ENCODE peak calls at places on chromosomes 16 and 17, in six cellular contexts. I is psoas muscle, Q is kidney epithelial cell, G is AG04450, B is thoracic aorta, C is GM12878. J is an unnamed sample.

GRCh38 chr16:70460737-70461261 is 6.4 kb downstream of the FCSK start:
- DNase-seq in I (no peak), Q (no peak), G (no peak), B (no peak), C (no peak), J (no peak)

GRCh38 chr16:51287231-51287630 is 136.2 kb upstream of the SALL1 start:
- DNase-seq in I (no peak), Q (no peak), G (no peak), B (no peak), C (no peak), J (no peak)

GRCh38 chr17:39845052-39845976 is 18.8 kb downstream of the IKZF3 start:
- DNase-seq in I (no peak), Q (no peak), G (no peak), B (no peak), C (no peak), J (no peak)

GRCh38 chr17:79948406-79948917 is 87.2 kb downstream of the TBC1D16 start:
- DNase-seq in I (no peak), Q (no peak), G (no peak), B (no peak), C (no peak), J (no peak)

GRCh38 chr16:6753553-6753952 is 579.1 kb upstream of the RBFOX1 start:
- DNase-seq in I (no peak), Q (no peak), G (no peak), B (no peak), C (no peak), J (no peak)

GRCh38 chr17:1750628-1751027 is 8.0 kb downstream of the SERPINF2 start:
- DNase-seq in I (no peak), Q (no peak), G (no peak), B (no peak), C (no peak), J (no peak)

GRCh38 chr16:84438971-84439696 is 65.3 kb downstream of the MEAK7 start:
- DNase-seq in I (no peak), Q (no peak), G (no peak), B (no peak), C (no peak), J (no peak)

GRCh38 chr16:87880117-87880696 is 10.9 kb upstream of the SLC7A5 start:
- DNase-seq in I (no peak), Q (no peak), G (no peak), B (no peak), C (no peak), J (no peak)

GRCh38 chr17:39239640-39240314 is 14.0 kb upstream of the STAC2 start:
- DNase-seq in I (no peak), Q (no peak), G (no peak), B (no peak), C (no peak), J (no peak)

GRCh38 chr17:49210158-49211029 is at the start of the genes ABI3 and GNGT2:
- DNase-seq in I (peak), Q (no peak), G (no peak), B (no peak), C (peak), J (no peak)

GRCh38 chr17:60102632-60103047 is 23.9 kb upstream of the HEATR6 start:
- DNase-seq in I (no peak), Q (no peak), G (no peak), B (no peak), C (no peak), J (no peak)

GRCh38 chr17:81003711-81004335 is 12.2 kb downstream of the CHMP6 start:
- DNase-seq in I (peak), Q (no peak), G (no peak), B (no peak), C (no peak), J (no peak)

GRCh38 chr16:2482181-2483107 is 7.5 kb downstream of the TBC1D24 start:
- DNase-seq in I (peak), Q (no peak), G (no peak), B (no peak), C (no peak), J (no peak)

GRCh38 chr17:35171834-35172233 is 22.4 kb downstream of the SLC35G3 start:
- DNase-seq in I (no peak), Q (no peak), G (no peak), B (no peak), C (no peak), J (no peak)

GRCh38 chr16:79770244-79771064 is 169.9 kb upstream of the MAF start:
- DNase-seq in I (peak), Q (peak), G (peak), B (peak), C (peak), J (peak)

GRCh38 chr16:54657058-54657708 is 273.5 kb upstream of the IRX5 start:
- DNase-seq in I (no peak), Q (no peak), G (no peak), B (peak), C (no peak), J (peak)

GRCh38 chr17:62187681-62188080 is 122.6 kb upstream of the MED13 start:
- DNase-seq in I (no peak), Q (no peak), G (peak), B (no peak), C (no peak), J (no peak)

GRCh38 chr16:50461400-50461760 is 86.8 kb upstream of the NKD1 start:
- DNase-seq in I (no peak), Q (no peak), G (no peak), B (no peak), C (no peak), J (no peak)

GRCh38 chr16:67241008-67241900 is 6.0 kb downstream of the FHOD1 start:
- DNase-seq in I (peak), Q (peak), G (peak), B (no peak), C (no peak), J (no peak)

GRCh38 chr17:41784207-41784744 is 2.2 kb downstream of the JUP start:
- DNase-seq in I (no peak), Q (peak), G (no peak), B (no peak), C (no peak), J (no peak)

GRCh38 chr16:15770107-15770506 is 86.7 kb downstream of the MYH11 start:
- DNase-seq in I (no peak), Q (no peak), G (no peak), B (no peak), C (no peak), J (no peak)

GRCh38 chr17:8185580-8186445 is 4.2 kb downstream of the BORCS6 start:
- DNase-seq in I (peak), Q (no peak), G (peak), B (no peak), C (no peak), J (no peak)

GRCh38 chr17:28985950-28986713 is 19.7 kb downstream of the SEZ6 start:
- DNase-seq in I (no peak), Q (no peak), G (no peak), B (no peak), C (no peak), J (no peak)

GRCh38 chr16:2016407-2016922 is 3.1 kb upstream of the NPW start:
- DNase-seq in I (no peak), Q (no peak), G (no peak), B (no peak), C (no peak), J (no peak)

GRCh38 chr16:1351582-1352362 is at the start of the genes GNPTG and TSR3:
- DNase-seq in I (peak), Q (peak), G (peak), B (no peak), C (peak), J (peak)

GRCh38 chr17:38598536-38598935 is 7.2 kb downstream of the SRCIN1 start:
- DNase-seq in I (no peak), Q (peak), G (peak), B (no peak), C (no peak), J (peak)

GRCh38 chr17:77286641-77287431 is 146.1 kb downstream of the SEC14L1 start:
- DNase-seq in I (peak), Q (no peak), G (no peak), B (no peak), C (no peak), J (no peak)

GRCh38 chr16:64791756-64792155 is 330.1 kb downstream of the CDH11 start:
- DNase-seq in I (no peak), Q (no peak), G (no peak), B (no peak), C (no peak), J (no peak)

GRCh38 chr17:49898547-49899490 is 51.0 kb upstream of the TAC4 start:
- DNase-seq in I (no peak), Q (no peak), G (no peak), B (no peak), C (no peak), J (no peak)

GRCh38 chr16:80899804-80900592 is 95.6 kb upstream of the CDYL2 start:
- DNase-seq in I (peak), Q (no peak), G (peak), B (peak), C (no peak), J (peak)

GRCh38 chr16:68275611-68276191 is 11.4 kb downstream of the SLC7A6 start:
- DNase-seq in I (no peak), Q (no peak), G (no peak), B (no peak), C (peak), J (no peak)

GRCh38 chr16:386641-387156 is 4.9 kb upstream of the PGAP6 start:
- DNase-seq in I (no peak), Q (no peak), G (no peak), B (no peak), C (no peak), J (no peak)

GRCh38 chr16:46673320-46674013 is 15.5 kb downstream of the VPS35 start:
- DNase-seq in I (peak), Q (no peak), G (no peak), B (no peak), C (peak), J (peak)

GRCh38 chr16:68296693-68297092 is 14.1 kb downstream of the SLC7A6OS start:
- DNase-seq in I (no peak), Q (no peak), G (no peak), B (no peak), C (no peak), J (no peak)

GRCh38 chr16:69169607-69170352 is 17.2 kb upstream of the SNTB2 start:
- DNase-seq in I (no peak), Q (no peak), G (no peak), B (no peak), C (no peak), J (no peak)

GRCh38 chr16:2210386-2211365 is at the start of gene BRICD5:
- DNase-seq in I (no peak), Q (no peak), G (no peak), B (no peak), C (no peak), J (no peak)

GRCh38 chr17:17029938-17030337 is 12.3 kb upstream of the MPRIP start:
- DNase-seq in I (no peak), Q (no peak), G (no peak), B (no peak), C (no peak), J (no peak)

GRCh38 chr16:75263963-75264445 is 12.6 kb upstream of the BCAR1 start:
- DNase-seq in I (peak), Q (no peak), G (no peak), B (no peak), C (no peak), J (no peak)

GRCh38 chr16:85453179-85453678 is 159.9 kb upstream of the GSE1 start:
- DNase-seq in I (no peak), Q (no peak), G (no peak), B (no peak), C (no peak), J (no peak)

GRCh38 chr16:85452364-85453178 is 160.6 kb upstream of the GSE1 start:
- DNase-seq in I (no peak), Q (no peak), G (no peak), B (no peak), C (no peak), J (no peak)

GRCh38 chr16:85455534-85455933 is 157.6 kb upstream of the GSE1 start:
- DNase-seq in I (no peak), Q (no peak), G (no peak), B (no peak), C (no peak), J (no peak)

GRCh38 chr16:85453701-85454100 is 159.4 kb upstream of the GSE1 start:
- DNase-seq in I (no peak), Q (no peak), G (no peak), B (no peak), C (no peak), J (no peak)

DNA sequence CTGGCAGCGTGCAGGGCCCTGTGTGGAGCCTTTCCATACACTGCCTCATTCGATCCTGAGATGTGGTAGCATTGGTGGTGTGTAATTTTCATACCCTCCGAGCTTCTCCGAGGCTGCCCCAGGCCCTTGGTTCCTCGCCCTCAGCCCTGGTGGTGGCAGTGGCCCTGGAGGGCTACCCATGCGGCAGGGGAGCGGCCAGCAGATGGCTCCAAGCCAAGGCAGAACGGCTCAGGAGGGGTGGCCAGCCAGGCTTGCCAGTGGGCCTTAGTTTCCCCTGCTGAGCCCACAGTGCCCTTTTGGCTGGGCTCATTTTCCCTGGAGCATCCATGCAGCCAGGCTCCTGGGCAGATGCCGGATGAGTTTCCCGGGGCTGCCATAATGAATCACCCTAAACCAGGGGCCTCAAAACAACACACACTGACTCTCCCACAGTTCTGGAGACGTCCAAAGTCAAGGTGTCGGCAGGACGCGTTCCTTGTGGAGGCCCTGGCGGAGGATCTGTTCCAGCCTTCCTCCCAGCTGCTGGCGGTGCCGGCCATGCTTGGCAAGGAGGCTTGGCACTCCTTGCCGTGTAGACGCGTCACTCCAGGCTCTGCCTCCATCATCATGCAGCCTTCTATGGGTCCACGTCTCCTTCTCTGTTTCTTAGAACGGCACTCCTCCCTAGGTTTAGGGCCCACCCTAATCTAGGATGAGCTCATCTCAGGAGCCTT is 158.8 kb upstream of the GSE1 start:
- DNase-seq in I (no peak), Q (no peak), G (no peak), B (no peak), C (no peak), J (no peak)
- TF ChIP-seq CTCF in I (no peak), Q (no peak), G (no peak), B (no peak), C (no peak), J (no peak)

GRCh38 chr17:4555863-4556646 is 871 bp upstream of the MYBBP1A start:
- DNase-seq in I (no peak), Q (no peak), G (no peak), B (no peak), C (no peak), J (no peak)
- H3K4me3 ChIP-seq in I (peak), Q (peak), G (peak), B (peak), C (peak), J (peak)

GRCh38 chr17:33055171-33055611 is 63.5 kb downstream of the SPACA3 start:
- DNase-seq in I (no peak), Q (no peak), G (no peak), B (no peak), C (no peak), J (no peak)

GRCh38 chr17:33053641-33054040 is 62.0 kb downstream of the SPACA3 start:
- DNase-seq in I (no peak), Q (no peak), G (no peak), B (no peak), C (no peak), J (no peak)

GRCh38 chr17:33056392-33057146 is 64.9 kb downstream of the SPACA3 start:
- DNase-seq in I (no peak), Q (no peak), G (no peak), B (no peak), C (no peak), J (no peak)

GRCh38 chr17:33057564-33057963 is 65.9 kb downstream of the SPACA3 start:
- DNase-seq in I (no peak), Q (no peak), G (no peak), B (no peak), C (no peak), J (no peak)

GRCh38 chr17:33055746-33056145 is 64.1 kb downstream of the SPACA3 start:
- DNase-seq in I (no peak), Q (no peak), G (no peak), B (no peak), C (no peak), J (no peak)
- TF ChIP-seq CTCF in I (no peak), Q (no peak), G (no peak), B (no peak), C (no peak), J (no peak)

DNA sequence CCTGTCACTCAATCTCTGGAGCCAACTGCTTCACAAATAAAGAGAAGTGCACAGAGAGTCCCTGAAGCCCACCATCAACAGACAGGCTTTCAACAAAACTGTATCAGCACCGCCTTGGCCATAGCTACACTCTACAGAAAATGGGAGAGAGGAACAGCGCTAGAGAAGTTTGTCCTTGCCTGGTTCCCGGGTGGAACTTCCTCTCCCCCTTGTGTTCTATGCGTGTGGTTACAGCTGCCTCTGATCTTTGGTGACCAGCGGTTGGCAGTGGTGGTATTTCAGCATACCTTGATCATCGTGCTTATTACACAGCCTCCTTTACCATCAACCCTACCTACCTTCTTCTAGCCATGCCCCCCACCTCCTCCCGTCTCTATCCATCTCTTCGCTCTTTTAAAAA is 91.4 kb upstream of the CCL2 start:
- DNase-seq in I (no peak), Q (no peak), G (no peak), B (no peak), C (no peak), J (no peak)
- H3K4me3 ChIP-seq in I (no peak), Q (no peak), G (no peak), B (no peak), C (no peak), J (no peak)

DNA sequence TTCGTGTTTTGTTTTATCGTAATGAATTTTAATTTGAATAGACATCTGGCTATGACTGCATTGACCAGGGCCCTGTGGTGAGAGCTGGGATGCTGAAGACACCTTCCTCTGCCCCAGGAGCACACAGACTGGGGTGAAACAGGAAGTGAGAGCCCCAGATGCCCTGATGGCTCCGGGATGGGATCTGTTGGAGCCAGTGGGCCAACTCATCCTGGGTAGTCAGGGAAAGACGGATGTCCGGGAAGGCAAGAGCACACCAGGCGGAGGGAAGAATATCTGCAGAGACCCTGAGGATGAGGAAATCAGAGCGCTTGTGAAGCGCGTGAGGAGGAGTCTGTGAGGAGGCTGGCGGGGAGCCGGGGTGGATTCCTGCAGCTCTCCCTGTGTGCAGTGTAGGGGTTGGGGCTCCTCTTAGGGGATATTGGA is 71.5 kb upstream of the LGALS9 start:
- DNase-seq in I (peak), Q (no peak), G (peak), B (no peak), C (no peak), J (no peak)
- TF ChIP-seq CTCF in I (no peak), Q (no peak), G (peak), B (no peak), C (no peak), J (no peak)

DNA sequence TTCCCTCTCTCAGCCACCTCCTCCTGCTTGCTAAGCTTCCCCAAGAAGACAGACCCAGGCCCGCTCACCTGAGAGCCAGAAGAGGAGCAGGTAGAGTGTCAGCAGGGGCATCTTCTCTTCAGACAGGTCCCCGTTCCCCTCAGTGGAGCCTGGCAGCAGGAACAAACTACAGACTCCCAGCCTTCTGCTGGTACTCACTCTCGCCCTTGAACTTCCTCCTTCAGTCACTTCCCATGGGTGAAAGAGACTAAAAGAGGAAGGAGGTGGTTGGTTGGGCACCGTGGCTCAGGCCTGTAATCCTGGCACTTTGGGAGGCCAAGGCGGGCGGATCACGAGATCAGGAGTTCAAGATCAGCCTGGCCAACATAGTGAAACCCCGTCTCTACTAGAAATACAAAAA is at the start of gene CD300LF:
- DNase-seq in I (peak), Q (no peak), G (no peak), B (no peak), C (no peak), J (no peak)
- H3K4me3 ChIP-seq in I (no peak), Q (no peak), G (no peak), B (peak), C (no peak), J (no peak)

J was measured in astrocyte of the cerebellum.